ENCODE peak calls at places on chromosomes 1 and 21, in six cellular contexts. E is A549; D is lung; V is aorta; J is lower lobe of right lung; N is CD4-positive, CD25-positive, alpha-beta regulatory T cell. W is an unnamed sample.

GRCh38 chr1:157095551-157095950 is 4.1 kb downstream of the ETV3L start:
- ATAC-seq in E (no peak), D (no peak), V (no peak), J (no peak), N (no peak), W (no peak)

GRCh38 chr1:159802060-159802459 is at the start of gene FCRL6:
- ATAC-seq in E (no peak), D (no peak), V (no peak), J (no peak), N (no peak), W (no peak)

GRCh38 chr1:205275133-205275532 is 46.4 kb downstream of the NUAK2 start:
- ATAC-seq in E (no peak), D (no peak), V (no peak), J (peak), N (peak), W (no peak)

GRCh38 chr1:26410706-26411623 is at the start of gene LIN28A:
- ATAC-seq in E (no peak), D (no peak), V (no peak), J (no peak), N (no peak), W (no peak)

GRCh38 chr1:59194621-59195020 is 102.3 kb upstream of the FGGY start:
- ATAC-seq in E (no peak), D (no peak), V (no peak), J (no peak), N (no peak), W (no peak)

GRCh38 chr1:226239421-226239820 is 16.0 kb downstream of the MIXL1 start:
- ATAC-seq in E (no peak), D (no peak), V (no peak), J (no peak), N (no peak), W (no peak)

GRCh38 chr1:223811634-223812101 is 34.1 kb downstream of the TP53BP2 start:
- ATAC-seq in E (peak), D (no peak), V (no peak), J (peak), N (peak), W (peak)

GRCh38 chr1:98500324-98500723 is 161.2 kb upstream of the SNX7 start:
- ATAC-seq in E (no peak), D (no peak), V (no peak), J (no peak), N (no peak), W (no peak)

GRCh38 chr21:31394309-31394708 is 50.2 kb upstream of the TIAM1 start:
- ATAC-seq in E (no peak), D (no peak), V (no peak), J (no peak), N (no peak), W (no peak)

GRCh38 chr1:206816390-206817287 is 44.3 kb upstream of the IL10 start:
- ATAC-seq in E (no peak), D (no peak), V (no peak), J (no peak), N (peak), W (no peak)

GRCh38 chr1:239755513-239755912 is 336.2 kb upstream of the FMN2 start:
- ATAC-seq in E (no peak), D (no peak), V (no peak), J (no peak), N (no peak), W (no peak)

GRCh38 chr1:214310777-214311690 is 30.1 kb downstream of the SMYD2 start:
- ATAC-seq in E (no peak), D (no peak), V (no peak), J (no peak), N (no peak), W (no peak)

GRCh38 chr21:42534361-42534900 is 20.8 kb downstream of the SLC37A1 start:
- ATAC-seq in E (no peak), D (no peak), V (no peak), J (peak), N (peak), W (peak)

GRCh38 chr1:107433068-107433467 is 292.2 kb downstream of the NTNG1 start:
- ATAC-seq in E (no peak), D (no peak), V (no peak), J (no peak), N (no peak), W (no peak)

GRCh38 chr1:79353224-79353623 is 346.7 kb upstream of the ADGRL4 start:
- ATAC-seq in E (peak), D (no peak), V (peak), J (peak), N (no peak), W (no peak)

GRCh38 chr1:27966402-27967105 is 6.8 kb downstream of the XKR8 start:
- ATAC-seq in E (no peak), D (no peak), V (no peak), J (no peak), N (no peak), W (no peak)

GRCh38 chr1:63155437-63155836 is 166.9 kb upstream of the FOXD3 start:
- ATAC-seq in E (no peak), D (no peak), V (no peak), J (no peak), N (no peak), W (no peak)

GRCh38 chr21:33069994-33070811 is at the start of gene OLIG1:
- ATAC-seq in E (peak), D (peak), V (no peak), J (peak), N (peak), W (no peak)

GRCh38 chr1:111769517-111770146 is 13.9 kb downstream of the DDX20 start:
- ATAC-seq in E (peak), D (peak), V (peak), J (peak), N (peak), W (no peak)

GRCh38 chr1:94552071-94552586 is 10.6 kb upstream of the F3 start:
- ATAC-seq in E (no peak), D (no peak), V (no peak), J (peak), N (no peak), W (no peak)

GRCh38 chr1:168137515-168137821 is 738 bp upstream of the GPR161 start:
- ATAC-seq in E (no peak), D (no peak), V (peak), J (no peak), N (no peak), W (no peak)

GRCh38 chr1:24140741-24141181 is 2.2 kb downstream of the IL22RA1 start:
- ATAC-seq in E (no peak), D (no peak), V (no peak), J (no peak), N (no peak), W (no peak)

GRCh38 chr1:107009286-107009685 is 47.2 kb upstream of the PRMT6 start:
- ATAC-seq in E (no peak), D (peak), V (peak), J (no peak), N (no peak), W (no peak)

GRCh38 chr1:203462878-203463277 is 12.7 kb upstream of the PRELP start:
- ATAC-seq in E (peak), D (peak), V (peak), J (peak), N (no peak), W (peak)

GRCh38 chr1:202615501-202616354 is 94.5 kb downstream of the SYT2 start:
- ATAC-seq in E (peak), D (peak), V (peak), J (peak), N (peak), W (peak)

GRCh38 chr1:165884009-165884689 is 56.7 kb downstream of the UCK2 start:
- ATAC-seq in E (peak), D (no peak), V (no peak), J (peak), N (no peak), W (no peak)

GRCh38 chr21:36676039-36676950 is 22.6 kb upstream of the SIM2 start:
- ATAC-seq in E (no peak), D (no peak), V (no peak), J (no peak), N (no peak), W (no peak)

GRCh38 chr1:66244429-66244828 is 289.5 kb upstream of the SGIP1 start:
- ATAC-seq in E (no peak), D (no peak), V (no peak), J (no peak), N (no peak), W (no peak)

GRCh38 chr1:207815913-207816312 is 64.1 kb downstream of the CD46 start:
- ATAC-seq in E (no peak), D (no peak), V (no peak), J (no peak), N (no peak), W (no peak)

GRCh38 chr1:153028771-153029170 is 2.2 kb upstream of the SPRR1B start:
- ATAC-seq in E (no peak), D (no peak), V (no peak), J (no peak), N (no peak), W (no peak)

GRCh38 chr1:241770115-241770514 is 77.9 kb upstream of the EXO1 start:
- ATAC-seq in E (no peak), D (no peak), V (no peak), J (no peak), N (no peak), W (no peak)

GRCh38 chr1:41714613-41715389 is 203.9 kb downstream of the HIVEP3 start:
- ATAC-seq in E (no peak), D (no peak), V (no peak), J (no peak), N (no peak), W (no peak)

GRCh38 chr1:159560599-159560998 is 24.8 kb upstream of the OR10J5 start:
- ATAC-seq in E (no peak), D (no peak), V (no peak), J (no peak), N (no peak), W (no peak)

GRCh38 chr1:204494281-204495077 is at the start of gene PIK3C2B:
- ATAC-seq in E (peak), D (peak), V (peak), J (peak), N (peak), W (peak)

GRCh38 chr1:241992734-241993133 is 6.2 kb downstream of the MAP1LC3C start:
- ATAC-seq in E (no peak), D (no peak), V (no peak), J (no peak), N (no peak), W (peak)

GRCh38 chr1:212853658-212854057 is 4.4 kb upstream of the FLVCR1 start:
- ATAC-seq in E (peak), D (no peak), V (no peak), J (no peak), N (no peak), W (no peak)

GRCh38 chr1:52917156-52917555 is 4.4 kb downstream of the ECHDC2 start:
- ATAC-seq in E (no peak), D (no peak), V (no peak), J (no peak), N (no peak), W (no peak)

GRCh38 chr21:45248893-45249381 is 38.8 kb downstream of the POFUT2 start:
- ATAC-seq in E (peak), D (no peak), V (peak), J (no peak), N (no peak), W (peak)
- H3K4me3 ChIP-seq in E (no peak), D (no peak), V (no peak), J (peak), N (no peak), W (peak)

DNA sequence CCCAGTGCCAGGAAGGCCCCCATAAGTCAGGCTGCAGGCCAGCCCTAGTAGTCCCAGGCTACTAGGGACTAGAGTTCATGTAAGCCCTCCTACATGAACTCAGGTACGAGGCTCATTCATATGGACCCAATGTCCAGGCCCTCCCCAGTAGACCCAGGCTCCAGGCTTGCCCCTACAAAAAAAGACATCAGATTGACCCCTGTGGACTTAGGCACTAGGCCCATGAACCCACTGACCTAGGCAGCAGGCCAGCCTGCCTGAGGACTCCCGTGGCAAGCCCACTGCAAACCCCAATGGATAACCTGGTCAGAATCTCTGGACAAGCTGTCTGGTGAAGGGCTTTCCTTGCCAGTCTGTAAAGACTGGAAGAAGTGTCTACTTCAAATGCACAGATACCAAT is 51.2 kb downstream of the TNNI3K start:
- ATAC-seq in E (no peak), D (no peak), V (no peak), J (no peak), N (no peak), W (no peak)
- H3K27ac ChIP-seq in E (no peak), D (no peak), V (no peak), J (no peak), N (no peak), W (no peak)

GRCh38 chr1:179875606-179876288 is 1.9 kb downstream of the TOR1AIP2 start:
- ATAC-seq in E (no peak), D (no peak), V (no peak), J (peak), N (no peak), W (no peak)
- H3K4me3 ChIP-seq in E (no peak), D (no peak), V (no peak), J (peak), N (peak), W (peak)

GRCh38 chr1:9150582-9151290 is 21.8 kb upstream of the GPR157 start:
- ATAC-seq in E (no peak), D (peak), V (peak), J (peak), N (no peak), W (peak)

GRCh38 chr1:9151326-9151860 is 22.5 kb upstream of the GPR157 start:
- ATAC-seq in E (no peak), D (peak), V (no peak), J (peak), N (no peak), W (peak)

GRCh38 chr1:9149837-9150581 is 21.1 kb upstream of the GPR157 start:
- ATAC-seq in E (no peak), D (peak), V (peak), J (peak), N (no peak), W (peak)

GRCh38 chr1:9146156-9146555 is 17.3 kb upstream of the GPR157 start:
- ATAC-seq in E (no peak), D (no peak), V (no peak), J (no peak), N (no peak), W (no peak)

DNA sequence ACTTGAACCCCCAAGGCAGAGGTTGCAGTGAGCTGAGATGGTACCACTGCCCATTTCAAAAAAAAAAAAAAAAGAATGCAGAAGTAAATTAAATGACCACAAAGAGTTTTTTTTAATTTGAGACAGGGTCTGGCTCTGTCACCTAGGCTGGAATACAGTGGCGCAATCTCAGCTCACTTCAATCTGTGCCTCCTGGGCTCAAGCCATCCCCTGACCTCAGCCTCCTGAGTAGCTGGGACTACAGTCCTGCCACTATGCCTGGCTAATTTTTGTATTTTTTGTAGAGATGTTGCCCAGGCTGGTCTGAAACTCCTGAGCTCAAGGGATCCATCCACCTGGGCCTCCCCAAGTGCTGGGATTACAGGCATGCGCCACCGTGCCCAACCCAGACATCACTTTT is 20.2 kb upstream of the GPR157 start:
- ATAC-seq in E (no peak), D (no peak), V (no peak), J (no peak), N (no peak), W (no peak)
- H3K27ac ChIP-seq in E (no peak), D (no peak), V (peak), J (peak), N (no peak), W (peak)